ENCODE peak calls at places on chromosome 1, in six cellular contexts. D is tibial artery, R is fibroblast of villous mesenchyme, S is right lobe of liver, E is heart left ventricle, I is stomach. M is an unnamed sample.

GRCh38 chr1:152566681-152567080 is at the start of gene LCE3E:
- DNase-seq in E (no peak), I (no peak), S (no peak), R (no peak), D (no peak), M (no peak)

GRCh38 chr1:155072531-155073289 is 5.9 kb upstream of the EFNA3 start:
- DNase-seq in E (no peak), S (no peak), D (no peak), I (no peak), R (no peak), M (no peak)

GRCh38 chr1:234368320-234369032 is 4.8 kb upstream of the COA6 start:
- DNase-seq in I (no peak), E (no peak), D (no peak), S (no peak), R (no peak), M (no peak)

GRCh38 chr1:53585116-53585515 is 125.9 kb downstream of the DMRTB1 start:
- DNase-seq in E (no peak), I (peak; percentile 26), R (peak; percentile 93), S (peak; percentile 17), D (peak; percentile 21), M (no peak)

GRCh38 chr1:229148041-229148671 is 122.8 kb upstream of the RAB4A start:
- DNase-seq in I (peak; percentile 40), R (peak; percentile 68), D (no peak), S (peak; percentile 60), E (peak; percentile 31), M (peak; percentile 72)

GRCh38 chr1:29648026-29648425 is 411.7 kb downstream of the PTPRU start:
- DNase-seq in S (peak; percentile 11), R (no peak), E (no peak), D (peak; percentile 28), I (no peak), M (no peak)

GRCh38 chr1:241610056-241610815 is 29.9 kb downstream of the CHML start:
- DNase-seq in R (peak; percentile 70), D (no peak), E (no peak), I (peak; percentile 33), S (peak; percentile 81), M (no peak)

GRCh38 chr1:18299441-18300338 is 181.0 kb upstream of the KLHDC7A start:
- DNase-seq in R (no peak), E (no peak), I (peak; percentile 40), S (no peak), D (no peak), M (no peak)

GRCh38 chr1:222168621-222169020 is 379.3 kb downstream of the HHIPL2 start:
- DNase-seq in D (no peak), I (no peak), S (no peak), E (no peak), R (no peak), M (no peak)

GRCh38 chr1:232252719-232253118 is 377.2 kb downstream of the SIPA1L2 start:
- DNase-seq in E (no peak), S (no peak), D (no peak), I (no peak), R (no peak), M (no peak)

GRCh38 chr1:3740038-3740437 is 12.2 kb upstream of the CCDC27 start:
- DNase-seq in E (no peak), I (no peak), R (no peak), D (no peak), S (peak; percentile 88), M (no peak)

GRCh38 chr1:162036156-162036555 is 12.5 kb upstream of the OLFML2B start:
- DNase-seq in R (no peak), I (no peak), E (no peak), D (no peak), S (no peak), M (no peak)

GRCh38 chr1:70840260-70840953 is 207.2 kb downstream of the PTGER3 start:
- DNase-seq in I (no peak), R (peak; percentile 34), D (no peak), E (no peak), S (no peak), M (no peak)

GRCh38 chr1:43786201-43786958 is 79.0 kb downstream of the ST3GAL3 start:
- DNase-seq in E (no peak), I (no peak), S (no peak), R (peak; percentile 78), D (no peak), M (no peak)

GRCh38 chr1:53390261-53390660 is 62.4 kb upstream of the LRP8 start:
- DNase-seq in D (peak; percentile 78), E (no peak), I (no peak), S (no peak), R (no peak), M (no peak)

GRCh38 chr1:2543543-2544092 is 12.6 kb upstream of the TNFRSF14 start:
- DNase-seq in I (peak; percentile 47), S (no peak), D (no peak), R (peak; percentile 46), E (no peak), M (peak; percentile 77)

GRCh38 chr1:1510912-1511532 is 940 bp upstream of the ATAD3A start:
- DNase-seq in D (no peak), E (no peak), S (no peak), I (no peak), R (peak; percentile 9), M (no peak)

GRCh38 chr1:230104395-230105244 is 37.6 kb downstream of the GALNT2 start:
- DNase-seq in R (peak; percentile 99), S (peak; percentile 93), D (peak; percentile 99), I (peak; percentile 96), E (peak; percentile 86), M (peak; percentile 75)

GRCh38 chr1:27509127-27510080 is 19.4 kb upstream of the WASF2 start:
- DNase-seq in S (no peak), D (no peak), E (no peak), I (no peak), R (no peak), M (no peak)

GRCh38 chr1:22447581-22448215 is 4.0 kb upstream of the ZBTB40 start:
- DNase-seq in E (peak; percentile 39), R (peak; percentile 59), I (no peak), D (peak; percentile 70), S (no peak), M (peak; percentile 14)

GRCh38 chr1:214404571-214405213 is 123.7 kb downstream of the SMYD2 start:
- DNase-seq in S (no peak), I (no peak), R (peak; percentile 80), D (no peak), E (no peak), M (no peak)

GRCh38 chr1:182955596-182956588 is 2.9 kb upstream of the SHCBP1L start:
- DNase-seq in S (no peak), E (no peak), D (no peak), I (no peak), R (peak; percentile 55), M (no peak)

GRCh38 chr1:85494957-85495266 is 30.0 kb upstream of the DDAH1 start:
- DNase-seq in E (peak; percentile 11), I (no peak), S (no peak), D (no peak), R (peak; percentile 72), M (peak; percentile 23)

GRCh38 chr1:24074817-24075725 is 36.9 kb downstream of the MYOM3 start:
- DNase-seq in D (no peak), E (no peak), R (no peak), S (no peak), I (no peak), M (no peak)
- TF ChIP-seq CTCF in D (no peak), E (no peak), R (no peak), S (no peak), I (no peak), M (no peak)

GRCh38 chr1:93681549-93682412 is at the start of gene BCAR3:
- DNase-seq in S (peak; percentile 69), D (peak; percentile 83), E (peak; percentile 80), I (peak; percentile 74), R (peak; percentile 82), M (peak; percentile 70)
- TF ChIP-seq CTCF in S (peak; percentile 33), D (peak; percentile 23), E (no peak), I (no peak), R (peak; percentile 15), M (peak; percentile 3)

DNA sequence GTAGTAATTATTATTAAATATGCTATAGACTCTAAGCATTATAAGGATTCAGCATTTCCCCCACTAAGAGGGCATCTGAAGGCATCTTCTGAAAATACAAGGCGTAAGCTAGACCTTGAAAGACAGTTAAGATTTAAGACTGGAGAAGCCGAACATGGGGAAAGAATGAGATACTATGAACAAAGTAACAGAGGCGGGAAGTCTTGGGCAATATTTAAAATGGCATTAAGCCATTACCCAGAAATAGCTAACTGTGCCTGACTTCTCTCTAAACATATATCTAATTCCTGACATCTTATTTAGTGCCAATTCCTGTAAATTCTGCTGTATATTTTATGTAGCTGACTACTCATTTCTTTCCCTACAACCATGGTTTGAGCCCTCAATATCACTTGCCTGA is 20.9 kb downstream of the DPH5 start:
- DNase-seq in E (no peak), S (no peak), I (no peak), D (no peak), R (peak; percentile 50), M (no peak)
- TF ChIP-seq CTCF in E (no peak), S (no peak), I (no peak), D (no peak), R (no peak), M (no peak)

GRCh38 chr1:84434756-84435142 is 36.5 kb downstream of the DNASE2B start:
- DNase-seq in R (peak; percentile 5), I (no peak), S (no peak), D (no peak), E (no peak), M (no peak)

GRCh38 chr1:84435159-84435558 is 36.9 kb downstream of the DNASE2B start:
- DNase-seq in R (peak; percentile 14), E (no peak), S (no peak), I (no peak), D (no peak), M (no peak)

GRCh38 chr1:84436907-84437667 is 38.8 kb downstream of the DNASE2B start:
- DNase-seq in R (no peak), D (no peak), I (no peak), S (no peak), E (no peak), M (no peak)

GRCh38 chr1:84433253-84434080 is 35.2 kb downstream of the DNASE2B start:
- DNase-seq in D (peak; percentile 71), I (peak; percentile 53), R (peak; percentile 83), E (peak; percentile 40), S (peak; percentile 56), M (peak; percentile 36)

GRCh38 chr1:84434081-84434755 is 35.9 kb downstream of the DNASE2B start:
- DNase-seq in E (no peak), D (no peak), S (no peak), I (no peak), R (no peak), M (no peak)
- TF ChIP-seq CTCF in E (no peak), D (no peak), S (no peak), I (no peak), R (no peak), M (no peak)